ENCODE peak calls at places on chromosomes 4 and X, in nine cellular contexts. One of them, this sample, is unnamed.
A peak's percentile ranks its signal among the peaks of the same experiment; 100 is the strongest.

GRCh38 chrX:74923942-74924448 is 1.3 kb downstream of the NEXMIF start:
- DNase-seq in tibial nerve: peak; percentile 12
- DNase-seq in GM12878: no peak
- DNase-seq in suprapubic skin: no peak
- DNase-seq in SK-N-SH: peak; percentile 21
- DNase-seq in K562: no peak
- DNase-seq in HepG2: no peak
- DNase-seq in sigmoid colon: peak; percentile 73
- DNase-seq in stomach: no peak
- DNase-seq in this sample: peak; percentile 16

GRCh38 chr4:102308032-102308799 is 37.1 kb downstream of the SLC39A8 start:
- DNase-seq in tibial nerve: no peak
- DNase-seq in GM12878: no peak
- DNase-seq in suprapubic skin: no peak
- DNase-seq in SK-N-SH: no peak
- DNase-seq in K562: no peak
- DNase-seq in HepG2: no peak
- DNase-seq in sigmoid colon: no peak
- DNase-seq in stomach: no peak
- DNase-seq in this sample: no peak

GRCh38 chr4:163587867-163588266 is 93.4 kb downstream of the TMA16 start:
- DNase-seq in tibial nerve: no peak
- DNase-seq in GM12878: peak; percentile 73
- DNase-seq in suprapubic skin: no peak
- DNase-seq in SK-N-SH: peak; percentile 16
- DNase-seq in K562: peak; percentile 6
- DNase-seq in HepG2: peak; percentile 16
- DNase-seq in sigmoid colon: no peak
- DNase-seq in stomach: no peak
- DNase-seq in this sample: no peak

GRCh38 chrX:15873566-15873965 is 19.0 kb upstream of the AP1S2 start:
- DNase-seq in tibial nerve: no peak
- DNase-seq in GM12878: no peak
- DNase-seq in suprapubic skin: no peak
- DNase-seq in SK-N-SH: no peak
- DNase-seq in K562: no peak
- DNase-seq in HepG2: no peak
- DNase-seq in sigmoid colon: no peak
- DNase-seq in stomach: no peak
- DNase-seq in this sample: no peak

GRCh38 chr4:68360570-68360969 is 10.7 kb upstream of the YTHDC1 start:
- DNase-seq in tibial nerve: no peak
- DNase-seq in GM12878: no peak
- DNase-seq in suprapubic skin: no peak
- DNase-seq in SK-N-SH: no peak
- DNase-seq in K562: no peak
- DNase-seq in HepG2: no peak
- DNase-seq in sigmoid colon: no peak
- DNase-seq in stomach: no peak
- DNase-seq in this sample: no peak

GRCh38 chr4:142600952-142601351 is 245.1 kb downstream of the INPP4B start:
- DNase-seq in tibial nerve: no peak
- DNase-seq in GM12878: no peak
- DNase-seq in suprapubic skin: no peak
- DNase-seq in SK-N-SH: no peak
- DNase-seq in K562: no peak
- DNase-seq in HepG2: no peak
- DNase-seq in sigmoid colon: no peak
- DNase-seq in stomach: no peak
- DNase-seq in this sample: no peak

GRCh38 chr4:114384629-114385028 is 214.0 kb upstream of the UGT8 start:
- DNase-seq in tibial nerve: no peak
- DNase-seq in GM12878: no peak
- DNase-seq in suprapubic skin: no peak
- DNase-seq in SK-N-SH: peak; percentile 29
- DNase-seq in K562: peak; percentile 25
- DNase-seq in HepG2: peak; percentile 18
- DNase-seq in sigmoid colon: no peak
- DNase-seq in stomach: no peak
- DNase-seq in this sample: no peak

GRCh38 chr4:15034071-15034764 is 31.9 kb downstream of the CPEB2 start:
- DNase-seq in tibial nerve: no peak
- DNase-seq in GM12878: no peak
- DNase-seq in suprapubic skin: no peak
- DNase-seq in SK-N-SH: no peak
- DNase-seq in K562: no peak
- DNase-seq in HepG2: no peak
- DNase-seq in sigmoid colon: no peak
- DNase-seq in stomach: no peak
- DNase-seq in this sample: no peak

GRCh38 chr4:80876810-80877209 is 153.7 kb upstream of the BMP3 start:
- DNase-seq in tibial nerve: no peak
- DNase-seq in GM12878: peak; percentile 73
- DNase-seq in suprapubic skin: no peak
- DNase-seq in SK-N-SH: no peak
- DNase-seq in K562: no peak
- DNase-seq in HepG2: no peak
- DNase-seq in sigmoid colon: no peak
- DNase-seq in stomach: no peak
- DNase-seq in this sample: no peak

GRCh38 chrX:805988-806387 is 175.4 kb downstream of the SHOX start:
- DNase-seq in tibial nerve: no peak
- DNase-seq in GM12878: no peak
- DNase-seq in suprapubic skin: no peak
- DNase-seq in SK-N-SH: no peak
- DNase-seq in K562: no peak
- DNase-seq in HepG2: no peak
- DNase-seq in sigmoid colon: no peak
- DNase-seq in stomach: no peak
- DNase-seq in this sample: no peak

GRCh38 chr4:13378973-13379759 is 105.0 kb downstream of the RAB28 start:
- DNase-seq in tibial nerve: no peak
- DNase-seq in GM12878: peak; percentile 24
- DNase-seq in suprapubic skin: no peak
- DNase-seq in SK-N-SH: no peak
- DNase-seq in K562: no peak
- DNase-seq in HepG2: no peak
- DNase-seq in sigmoid colon: no peak
- DNase-seq in stomach: no peak
- DNase-seq in this sample: no peak

GRCh38 chr4:139582044-139582443 is 26.0 kb upstream of the SETD7 start:
- DNase-seq in tibial nerve: no peak
- DNase-seq in GM12878: no peak
- DNase-seq in suprapubic skin: no peak
- DNase-seq in SK-N-SH: no peak
- DNase-seq in K562: no peak
- DNase-seq in HepG2: no peak
- DNase-seq in sigmoid colon: no peak
- DNase-seq in stomach: no peak
- DNase-seq in this sample: no peak

GRCh38 chr4:136644279-136644678 is 888.0 kb downstream of the PCDH18 start:
- DNase-seq in tibial nerve: no peak
- DNase-seq in GM12878: no peak
- DNase-seq in suprapubic skin: no peak
- DNase-seq in SK-N-SH: no peak
- DNase-seq in K562: no peak
- DNase-seq in HepG2: no peak
- DNase-seq in sigmoid colon: no peak
- DNase-seq in stomach: no peak
- DNase-seq in this sample: no peak

GRCh38 chr4:150127757-150128156 is 49.5 kb downstream of the DCLK2 start:
- DNase-seq in tibial nerve: no peak
- DNase-seq in GM12878: no peak
- DNase-seq in suprapubic skin: no peak
- DNase-seq in SK-N-SH: no peak
- DNase-seq in K562: no peak
- DNase-seq in HepG2: no peak
- DNase-seq in sigmoid colon: no peak
- DNase-seq in stomach: no peak
- DNase-seq in this sample: no peak

GRCh38 chr4:172666711-172667368 is 501.8 kb upstream of the GALNT7 start:
- DNase-seq in tibial nerve: no peak
- DNase-seq in GM12878: no peak
- DNase-seq in suprapubic skin: no peak
- DNase-seq in SK-N-SH: no peak
- DNase-seq in K562: peak; percentile 9
- DNase-seq in HepG2: no peak
- DNase-seq in sigmoid colon: no peak
- DNase-seq in stomach: no peak
- DNase-seq in this sample: no peak

GRCh38 chr4:66045913-66046312 is 375.6 kb upstream of the EPHA5 start:
- DNase-seq in tibial nerve: no peak
- DNase-seq in GM12878: no peak
- DNase-seq in suprapubic skin: no peak
- DNase-seq in SK-N-SH: no peak
- DNase-seq in K562: no peak
- DNase-seq in HepG2: no peak
- DNase-seq in sigmoid colon: no peak
- DNase-seq in stomach: no peak
- DNase-seq in this sample: no peak

GRCh38 chr4:145132521-145133098 is 34.5 kb downstream of the ABCE1 start:
- DNase-seq in tibial nerve: no peak
- DNase-seq in GM12878: peak; percentile 53
- DNase-seq in suprapubic skin: no peak
- DNase-seq in SK-N-SH: no peak
- DNase-seq in K562: peak; percentile 3
- DNase-seq in HepG2: no peak
- DNase-seq in sigmoid colon: no peak
- DNase-seq in stomach: no peak
- DNase-seq in this sample: no peak

GRCh38 chr4:103994059-103994458 is 274.3 kb upstream of the TACR3 start:
- DNase-seq in tibial nerve: no peak
- DNase-seq in GM12878: no peak
- DNase-seq in suprapubic skin: no peak
- DNase-seq in SK-N-SH: no peak
- DNase-seq in K562: no peak
- DNase-seq in HepG2: peak; percentile 10
- DNase-seq in sigmoid colon: no peak
- DNase-seq in stomach: no peak
- DNase-seq in this sample: no peak

GRCh38 chrX:41688835-41689234 is at the start of gene GPR34:
- DNase-seq in tibial nerve: no peak
- DNase-seq in GM12878: no peak
- DNase-seq in suprapubic skin: no peak
- DNase-seq in SK-N-SH: no peak
- DNase-seq in K562: no peak
- DNase-seq in HepG2: no peak
- DNase-seq in sigmoid colon: no peak
- DNase-seq in stomach: no peak
- DNase-seq in this sample: no peak

GRCh38 chrX:101265869-101266428 is 25.2 kb downstream of the TAF7L start:
- DNase-seq in tibial nerve: no peak
- DNase-seq in GM12878: no peak
- DNase-seq in suprapubic skin: no peak
- DNase-seq in SK-N-SH: no peak
- DNase-seq in K562: no peak
- DNase-seq in HepG2: no peak
- DNase-seq in sigmoid colon: no peak
- DNase-seq in stomach: no peak
- DNase-seq in this sample: no peak

GRCh38 chrX:34810364-34810763 is 132.2 kb upstream of the FAM47B start:
- DNase-seq in tibial nerve: no peak
- DNase-seq in GM12878: no peak
- DNase-seq in suprapubic skin: no peak
- DNase-seq in SK-N-SH: no peak
- DNase-seq in K562: no peak
- DNase-seq in HepG2: no peak
- DNase-seq in sigmoid colon: no peak
- DNase-seq in stomach: no peak
- DNase-seq in this sample: no peak

GRCh38 chrX:39773923-39774803 is 323.6 kb downstream of the BCOR start:
- DNase-seq in tibial nerve: no peak
- DNase-seq in GM12878: no peak
- DNase-seq in suprapubic skin: no peak
- DNase-seq in SK-N-SH: no peak
- DNase-seq in K562: peak; percentile 41
- DNase-seq in HepG2: no peak
- DNase-seq in sigmoid colon: no peak
- DNase-seq in stomach: no peak
- DNase-seq in this sample: no peak

GRCh38 chrX:19954707-19955106 is 36.2 kb downstream of the BCLAF3 start:
- DNase-seq in tibial nerve: no peak
- DNase-seq in GM12878: no peak
- DNase-seq in suprapubic skin: no peak
- DNase-seq in SK-N-SH: no peak
- DNase-seq in K562: no peak
- DNase-seq in HepG2: no peak
- DNase-seq in sigmoid colon: no peak
- DNase-seq in stomach: no peak
- DNase-seq in this sample: no peak
- TF ChIP-seq EP300 in tibial nerve: no peak
- TF ChIP-seq EP300 in GM12878: no peak
- TF ChIP-seq EP300 in suprapubic skin: no peak
- TF ChIP-seq EP300 in SK-N-SH: no peak
- TF ChIP-seq EP300 in K562: no peak
- TF ChIP-seq EP300 in HepG2: no peak
- TF ChIP-seq EP300 in sigmoid colon: no peak
- TF ChIP-seq EP300 in stomach: no peak
- TF ChIP-seq EP300 in this sample: no peak

GRCh38 chr4:41135761-41136160 is 78.6 kb downstream of the APBB2 start:
- DNase-seq in tibial nerve: no peak
- DNase-seq in GM12878: no peak
- DNase-seq in suprapubic skin: no peak
- DNase-seq in SK-N-SH: no peak
- DNase-seq in K562: no peak
- DNase-seq in HepG2: no peak
- DNase-seq in sigmoid colon: no peak
- DNase-seq in stomach: no peak
- DNase-seq in this sample: no peak
- H3K27ac ChIP-seq in tibial nerve: peak overlapping the region; percentile 32
- H3K27ac ChIP-seq in GM12878: no peak overlapping the region
- H3K27ac ChIP-seq in suprapubic skin: peak overlapping the region; percentile 34
- H3K27ac ChIP-seq in SK-N-SH: no peak overlapping the region
- H3K27ac ChIP-seq in K562: no peak overlapping the region
- H3K27ac ChIP-seq in HepG2: no peak overlapping the region
- H3K27ac ChIP-seq in sigmoid colon: no peak overlapping the region
- H3K27ac ChIP-seq in stomach: no peak overlapping the region
- H3K27ac ChIP-seq in this sample: no peak overlapping the region

DNA sequence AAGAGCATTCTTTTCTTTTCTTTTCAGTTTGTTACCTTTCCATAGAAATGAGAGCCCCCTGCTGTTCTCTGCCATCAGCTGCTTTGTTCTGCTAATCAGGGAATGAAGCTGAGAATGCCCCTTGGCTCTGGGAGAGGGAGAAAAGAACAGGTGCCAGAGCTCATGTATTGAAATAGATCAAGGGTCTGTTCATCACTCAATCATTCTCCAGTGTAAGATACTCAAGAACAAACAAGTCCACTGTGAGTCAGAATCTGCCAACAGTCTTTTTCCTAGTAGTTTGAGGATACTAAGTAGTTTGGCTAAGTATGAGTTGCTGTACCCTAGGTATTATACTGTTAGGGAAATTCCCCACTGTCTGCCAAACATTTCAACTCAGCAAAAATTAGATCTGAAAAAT is 144.3 kb downstream of the RTL3 start:
- DNase-seq in tibial nerve: no peak
- DNase-seq in GM12878: no peak
- DNase-seq in suprapubic skin: no peak
- DNase-seq in SK-N-SH: no peak
- DNase-seq in K562: no peak
- DNase-seq in HepG2: no peak
- DNase-seq in sigmoid colon: no peak
- DNase-seq in stomach: no peak
- DNase-seq in this sample: no peak
- H3K27me3 ChIP-seq in tibial nerve: no peaks in the 10 kb centered on the region
- H3K27me3 ChIP-seq in GM12878: no peaks in the 10 kb centered on the region
- H3K27me3 ChIP-seq in suprapubic skin: no peaks in the 10 kb centered on the region
- H3K27me3 ChIP-seq in SK-N-SH: no peaks in the 10 kb centered on the region
- H3K27me3 ChIP-seq in K562: no peaks in the 10 kb centered on the region
- H3K27me3 ChIP-seq in HepG2: no peaks in the 10 kb centered on the region
- H3K27me3 ChIP-seq in sigmoid colon: no peaks in the 10 kb centered on the region
- H3K27me3 ChIP-seq in stomach: no peaks in the 10 kb centered on the region
- H3K27me3 ChIP-seq in this sample: no peaks in the 10 kb centered on the region

GRCh38 chrX:54481751-54482150 is 14.3 kb downstream of the FGD1 start:
- DNase-seq in tibial nerve: no peak
- DNase-seq in GM12878: no peak
- DNase-seq in suprapubic skin: no peak
- DNase-seq in SK-N-SH: peak; percentile 51
- DNase-seq in K562: peak; percentile 15
- DNase-seq in HepG2: no peak
- DNase-seq in sigmoid colon: no peak
- DNase-seq in stomach: no peak
- DNase-seq in this sample: no peak
- TF ChIP-seq EP300 in tibial nerve: no peak
- TF ChIP-seq EP300 in GM12878: no peak
- TF ChIP-seq EP300 in suprapubic skin: no peak
- TF ChIP-seq EP300 in SK-N-SH: no peak
- TF ChIP-seq EP300 in K562: no peak
- TF ChIP-seq EP300 in HepG2: no peak
- TF ChIP-seq EP300 in sigmoid colon: no peak
- TF ChIP-seq EP300 in stomach: no peak
- TF ChIP-seq EP300 in this sample: no peak

This sample was measured in transverse colon.